ENCODE peak calls at places on chromosomes 5 and 9, in eight cellular contexts. U is PC-9, G is activated B cell treated with CpG ODN at 0.5 μM for 24 hours, N is uterus, H is brain microvascular endothelial cell, J is stomach, P is GM20000, M is fibroblast of the aortic adventitia. A is an unnamed sample.

GRCh38 chr5:125455041-125455440 is 708.6 kb upstream of the ZNF608 start:
- DNase-seq in P (no peak), M (peak; percentile 28), N (no peak), G (no peak), J (no peak), U (no peak), H (no peak), A (no peak)

GRCh38 chr9:96457266-96457665 is 7.3 kb downstream of the HABP4 start:
- DNase-seq in H (no peak), G (no peak), N (no peak), J (no peak), P (no peak), U (no peak), M (no peak), A (no peak)

GRCh38 chr9:21549251-21549765 is 67.2 kb upstream of the IFNE start:
- DNase-seq in J (peak; percentile 47), M (peak; percentile 99), U (no peak), P (no peak), N (no peak), H (peak; percentile 95), G (no peak), A (no peak)

GRCh38 chr5:26833596-26833995 is 204.8 kb downstream of the CDH9 start:
- DNase-seq in J (no peak), G (no peak), M (no peak), U (no peak), H (no peak), N (no peak), P (no peak), A (no peak)

GRCh38 chr5:62779010-62779422 is 200.4 kb downstream of the LRRC70 start:
- DNase-seq in G (no peak), U (peak; percentile 40), H (peak; percentile 47), P (peak; percentile 72), M (peak; percentile 78), N (no peak), J (no peak), A (peak; percentile 28)

GRCh38 chr5:160466889-160467554 is 45.4 kb downstream of the PTTG1 start:
- DNase-seq in J (no peak), N (no peak), M (peak; percentile 79), G (no peak), U (no peak), H (peak; percentile 50), P (no peak), A (no peak)

GRCh38 chr5:138641547-138642298 is 66.5 kb upstream of the HSPA9 start:
- DNase-seq in G (peak; percentile 40), P (peak; percentile 59), N (peak; percentile 32), J (peak; percentile 83), U (peak; percentile 45), H (peak; percentile 66), M (peak; percentile 66), A (no peak)

GRCh38 chr5:142568271-142568995 is 117.5 kb downstream of the FGF1 start:
- DNase-seq in N (peak; percentile 70), P (no peak), U (no peak), M (peak; percentile 41), H (peak; percentile 83), J (no peak), G (no peak), A (no peak)

GRCh38 chr5:53930457-53930856 is 370.0 kb downstream of the NDUFS4 start:
- DNase-seq in N (no peak), G (no peak), P (no peak), M (no peak), H (peak; percentile 39), J (no peak), U (no peak), A (no peak)

GRCh38 chr5:122458278-122458872 is 146.3 kb downstream of the SNCAIP start:
- DNase-seq in U (no peak), J (no peak), H (peak; percentile 24), M (peak; percentile 32), G (no peak), P (peak; percentile 32), N (no peak), A (no peak)

GRCh38 chr9:115341401-115341800 is 223.4 kb upstream of the TNC start:
- DNase-seq in G (no peak), U (no peak), N (no peak), H (no peak), P (no peak), J (no peak), M (peak; percentile 63), A (no peak)

GRCh38 chr5:113250341-113250953 is 184.3 kb downstream of the TSSK1B start:
- DNase-seq in J (peak; percentile 31), P (no peak), H (peak; percentile 91), U (no peak), G (no peak), M (peak; percentile 97), N (peak; percentile 64), A (no peak)

GRCh38 chr9:122125891-122126331 is 32.8 kb upstream of the TTLL11 start:
- DNase-seq in H (peak; percentile 7), G (no peak), N (no peak), J (no peak), P (no peak), U (no peak), M (peak; percentile 6), A (no peak)

GRCh38 chr5:41402845-41403244 is 107.6 kb downstream of the PLCXD3 start:
- DNase-seq in H (no peak), U (no peak), P (no peak), N (no peak), M (no peak), G (no peak), J (no peak), A (no peak)

GRCh38 chr9:118538981-118539380 is 830.3 kb downstream of the BRINP1 start:
- DNase-seq in N (no peak), P (no peak), G (no peak), J (no peak), U (no peak), H (no peak), M (no peak), A (no peak)

GRCh38 chr5:26749829-26750228 is 288.6 kb downstream of the CDH9 start:
- DNase-seq in N (no peak), M (no peak), J (no peak), H (no peak), G (no peak), U (no peak), P (no peak), A (no peak)

GRCh38 chr5:76547242-76547890 is 75.8 kb downstream of the F2RL2 start:
- DNase-seq in G (no peak), N (no peak), P (peak; percentile 70), U (no peak), H (no peak), J (no peak), M (peak; percentile 13), A (no peak)

GRCh38 chr5:528625-529511 is 4.6 kb upstream of the SLC9A3 start:
- DNase-seq in J (no peak), M (no peak), P (no peak), G (no peak), U (no peak), H (no peak), N (no peak), A (no peak)

GRCh38 chr9:113873446-113873845 is 2.7 kb upstream of the ZNF618 start:
- DNase-seq in U (no peak), P (no peak), G (no peak), N (no peak), J (no peak), M (no peak), H (no peak), A (no peak)

GRCh38 chr5:139709587-139710369 is 61.6 kb downstream of the CXXC5 start:
- DNase-seq in U (no peak), H (peak; percentile 24), P (peak; percentile 75), G (no peak), J (no peak), M (no peak), N (no peak), A (no peak)

GRCh38 chr5:139711852-139712171 is 63.7 kb downstream of the CXXC5 start:
- DNase-seq in U (no peak), G (no peak), H (no peak), J (no peak), N (no peak), M (no peak), P (no peak), A (no peak)

GRCh38 chr5:139710370-139711066 is 62.4 kb downstream of the CXXC5 start:
- DNase-seq in H (peak; percentile 63), P (peak; percentile 85), N (peak; percentile 56), M (peak; percentile 33), G (peak; percentile 70), J (peak; percentile 54), U (no peak), A (no peak)

GRCh38 chr5:139708877-139709586 is 60.9 kb downstream of the CXXC5 start:
- DNase-seq in P (peak; percentile 73), N (peak; percentile 73), M (peak; percentile 54), J (peak; percentile 57), H (peak; percentile 33), G (no peak), U (no peak), A (no peak)

DNA sequence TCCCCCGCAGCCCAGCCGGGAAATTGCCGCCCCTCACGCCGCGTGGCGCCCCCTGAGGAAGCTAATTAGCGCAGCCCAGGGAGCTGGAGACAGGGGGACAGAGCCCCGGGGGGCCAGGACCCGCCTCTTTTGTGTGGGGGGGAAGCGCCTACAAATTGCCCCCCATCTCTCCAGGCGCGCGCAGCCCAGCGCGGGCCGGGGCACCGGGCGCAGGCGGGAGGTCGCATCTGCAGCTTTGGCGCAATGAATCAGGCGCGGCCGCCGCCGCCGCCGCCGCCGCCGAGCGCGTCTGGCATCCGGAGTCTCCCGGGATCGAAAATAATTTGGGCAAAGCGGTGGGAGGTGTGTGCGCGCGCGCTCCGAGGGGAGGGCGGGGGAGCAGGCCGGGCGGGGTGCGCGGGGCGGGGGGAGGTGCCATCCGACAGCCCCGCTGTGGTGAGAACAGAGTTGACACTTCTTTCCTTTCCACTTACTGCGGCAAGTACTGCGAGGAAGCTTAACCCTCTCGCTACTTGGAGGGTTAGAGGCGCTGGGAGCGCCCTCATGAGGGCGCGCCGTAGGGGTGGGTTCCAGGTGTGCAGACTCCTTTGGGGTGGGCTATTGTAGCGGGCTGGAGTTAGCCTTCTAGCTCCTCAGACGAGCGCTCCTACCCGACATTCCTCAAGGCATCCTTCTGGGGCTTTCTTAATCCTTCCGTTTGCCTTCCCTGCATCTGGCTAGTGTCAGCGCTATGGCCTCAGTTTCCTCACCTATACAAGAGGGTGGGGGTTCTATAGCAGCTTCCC is 63.1 kb downstream of the CXXC5 start:
- DNase-seq in J (no peak), M (peak; percentile 27), H (no peak), G (no peak), P (peak; percentile 70), N (peak; percentile 54), U (peak; percentile 50), A (no peak)
- TF ChIP-seq CTCF in J (no peak), M (peak; percentile 19), H (peak; percentile 52), G (no peak), P (peak; percentile 38), N (no peak), U (no peak), A (peak; percentile 21)

GRCh38 chr5:170791325-170791954 is 7.9 kb downstream of the GABRP start:
- DNase-seq in H (peak; percentile 69), G (no peak), N (no peak), J (peak; percentile 86), P (peak; percentile 49), U (peak; percentile 56), M (peak; percentile 36), A (no peak)
- TF ChIP-seq CTCF in H (peak; percentile 77), G (no peak), N (peak; percentile 32), J (peak; percentile 49), P (peak; percentile 68), U (peak; percentile 91), M (no peak), A (peak; percentile 79)

GRCh38 chr5:1538276-1538675 is 14.5 kb upstream of the LPCAT1 start:
- DNase-seq in U (no peak), J (no peak), G (peak; percentile 12), P (no peak), M (no peak), H (no peak), N (peak; percentile 7), A (no peak)
- TF ChIP-seq CTCF in U (no peak), J (no peak), G (no peak), P (no peak), M (no peak), H (no peak), N (no peak), A (no peak)

GRCh38 chr5:89417990-89418820 is 535.2 kb upstream of the MEF2C start:
- DNase-seq in G (no peak), N (no peak), H (peak; percentile 95), U (no peak), P (no peak), J (no peak), M (no peak), A (no peak)
- TF ChIP-seq CTCF in G (no peak), N (no peak), H (peak; percentile 52), U (no peak), P (no peak), J (no peak), M (no peak), A (no peak)